ENCODE peak calls at places on chromosomes 4 and X, in eight cellular contexts. T is SK-N-SH, N is HepG2, J is fibroblast of lung, S is neuronal stem cell, K is PC-3, F is mammary epithelial cell, G is MM.1S. R is an unnamed sample. For H3K36me3, the result is how much of the 10 kb centered on the place peaks cover.

GRCh38 chrX:65926095-65927019 is 113.5 kb downstream of the VSIG4 start:
- DNase-seq in N (no peak), K (no peak), J (no peak), G (peak), T (no peak), S (no peak), F (no peak), R (peak)

GRCh38 chr4:65865489-65865888 is 195.2 kb upstream of the EPHA5 start:
- DNase-seq in S (no peak), J (no peak), G (no peak), N (peak), T (peak), F (peak), K (peak), R (no peak)

GRCh38 chrX:17635231-17635630 is 102.1 kb upstream of the SCML1 start:
- DNase-seq in J (peak), N (no peak), G (no peak), T (no peak), F (no peak), S (peak), K (no peak), R (no peak)

GRCh38 chrX:131305926-131306325 is 16.8 kb upstream of the IGSF1 start:
- DNase-seq in S (no peak), J (no peak), T (no peak), G (peak), F (no peak), K (no peak), N (no peak), R (no peak)

GRCh38 chr4:144288011-144288903 is 147.7 kb upstream of the GYPA start:
- DNase-seq in F (no peak), N (no peak), S (no peak), K (no peak), J (no peak), G (no peak), T (no peak), R (no peak)

GRCh38 chrX:100979881-100980607 is 10.5 kb downstream of the ARL13A start:
- DNase-seq in S (no peak), K (peak), N (peak), F (peak), T (no peak), G (no peak), J (no peak), R (no peak)

GRCh38 chrX:136954930-136955329 is 74.4 kb upstream of the RBMX start:
- DNase-seq in T (peak), S (no peak), N (peak), F (peak), G (peak), J (peak), K (peak), R (no peak)

GRCh38 chr4:95066011-95066410 is 308.3 kb downstream of the BMPR1B start:
- DNase-seq in S (no peak), N (no peak), F (peak), K (no peak), T (no peak), G (no peak), J (no peak), R (peak)

GRCh38 chrX:111854778-111855490 is 21.0 kb upstream of the TRPC5OS start:
- DNase-seq in K (no peak), G (no peak), J (no peak), T (peak), F (peak), S (no peak), N (no peak), R (no peak)

GRCh38 chr4:2503809-2504208 is 32.6 kb upstream of the FAM193A start:
- DNase-seq in N (no peak), G (no peak), S (no peak), K (no peak), F (no peak), T (no peak), J (no peak), R (no peak)
- H3K36me3 ChIP-seq in N (under half), G (under half), S (half or more), K (under half), F (under half), T (half or more), J (under half), R (half or more)

GRCh38 chrX:52261125-52261462 is 76.4 kb downstream of the MAGED4 start:
- DNase-seq in S (no peak), F (no peak), T (no peak), G (no peak), K (no peak), N (no peak), J (no peak), R (no peak)
- H3K9ac ChIP-seq in S (no peak), F (no peak), T (no peak), G (peak), K (peak), N (no peak), J (no peak), R (peak)

DNA sequence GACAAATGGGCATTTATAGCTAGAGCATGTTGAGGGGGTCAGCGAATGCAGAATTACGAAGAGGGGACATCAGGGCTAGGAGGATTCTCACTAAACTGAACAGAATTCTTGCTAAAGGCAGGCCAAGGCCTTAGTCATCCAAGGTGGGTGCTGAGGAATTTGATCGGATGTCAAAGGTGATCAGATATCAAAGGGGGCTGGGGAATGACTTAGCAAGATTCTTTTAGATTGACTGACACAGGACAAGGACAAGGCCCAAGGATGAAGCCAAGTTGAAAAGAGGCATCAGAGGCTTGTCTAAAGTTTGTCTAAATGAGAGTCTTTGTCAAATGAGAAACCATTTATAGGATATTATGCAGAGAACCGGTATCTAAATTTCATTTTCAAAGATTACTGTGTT is 9.7 kb downstream of the TMEM184C start:
- DNase-seq in J (no peak), K (no peak), T (no peak), F (no peak), N (no peak), S (no peak), G (no peak), R (no peak)
- H3K36me3 ChIP-seq in J (under half), K (under half), T (half or more), F (under half), N (under half), S (half or more), G (under half), R (half or more)

GRCh38 chr4:41460641-41461040 is 77.3 kb upstream of the LIMCH1 start:
- DNase-seq in S (no peak), G (no peak), F (no peak), J (no peak), K (no peak), T (no peak), N (no peak), R (no peak)

GRCh38 chr4:41468122-41468521 is 69.8 kb upstream of the LIMCH1 start:
- DNase-seq in F (no peak), S (no peak), J (no peak), K (no peak), N (no peak), T (no peak), G (no peak), R (no peak)

GRCh38 chr4:41471126-41471665 is 66.8 kb upstream of the LIMCH1 start:
- DNase-seq in J (no peak), N (no peak), S (no peak), F (no peak), K (no peak), T (no peak), G (no peak), R (no peak)

GRCh38 chr4:41466249-41466648 is 71.7 kb upstream of the LIMCH1 start:
- DNase-seq in F (no peak), J (no peak), S (no peak), K (no peak), T (peak), N (no peak), G (no peak), R (no peak)

DNA sequence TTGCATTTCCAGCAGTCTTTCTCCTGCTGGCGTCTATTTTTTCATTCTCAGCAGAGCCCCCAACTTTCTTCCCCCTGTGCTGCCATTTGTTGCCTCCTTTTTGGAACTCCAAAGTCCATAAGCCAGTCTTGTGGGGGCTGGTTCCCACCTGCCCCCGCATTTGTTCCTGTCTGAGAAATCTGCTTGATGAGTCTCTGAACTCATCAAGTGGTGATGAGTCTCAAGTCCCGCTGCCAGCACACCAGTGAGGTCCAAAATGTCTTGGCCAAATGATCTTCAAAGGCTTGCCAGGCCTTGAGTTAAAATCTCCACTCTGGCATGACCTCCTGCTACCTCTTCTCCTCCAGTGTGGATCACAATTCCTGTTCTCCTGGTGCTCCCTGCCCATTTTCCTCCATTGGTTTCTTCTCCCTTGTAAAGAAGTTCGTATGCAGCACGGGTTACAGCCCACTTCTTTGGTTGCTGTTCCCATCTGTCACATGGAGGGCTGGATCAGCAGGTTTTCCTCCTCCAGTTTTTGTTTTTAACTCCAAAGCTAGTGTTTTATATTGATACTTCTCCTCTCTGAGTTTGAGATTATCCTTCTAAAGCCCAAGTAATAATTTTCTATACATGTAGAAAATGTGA is 72.7 kb upstream of the LIMCH1 start:
- DNase-seq in S (no peak), N (no peak), F (no peak), J (no peak), G (no peak), K (no peak), T (no peak), R (no peak)
- H3K9ac ChIP-seq in S (no peak), N (no peak), F (no peak), J (no peak), G (no peak), K (no peak), T (no peak), R (no peak)

DNA sequence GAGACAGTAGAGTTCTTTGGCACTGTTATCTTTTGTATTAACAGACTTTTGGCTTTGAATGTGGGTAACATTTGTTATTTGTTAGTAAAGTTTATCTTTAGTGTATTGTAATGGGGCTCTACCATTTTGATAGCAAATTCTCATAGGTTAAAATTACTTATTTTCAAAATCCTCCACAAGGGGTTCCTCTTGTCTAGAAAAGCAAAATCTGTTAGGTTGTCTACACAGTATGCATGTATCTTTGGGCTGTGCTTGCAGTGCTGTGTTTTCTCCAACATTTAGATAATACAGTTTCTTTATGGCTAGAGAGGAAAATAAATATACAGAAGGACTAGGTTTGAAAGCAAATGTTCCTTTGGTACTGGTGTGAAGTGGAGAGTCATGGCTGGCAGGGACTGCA is 40.2 kb downstream of the POLR2B start:
- DNase-seq in S (no peak), T (no peak), G (no peak), K (no peak), J (peak), F (no peak), N (no peak), R (no peak)
- H3K36me3 ChIP-seq in S (half or more), T (half or more), G (under half), K (half or more), J (under half), F (under half), N (under half), R (half or more)

DNA sequence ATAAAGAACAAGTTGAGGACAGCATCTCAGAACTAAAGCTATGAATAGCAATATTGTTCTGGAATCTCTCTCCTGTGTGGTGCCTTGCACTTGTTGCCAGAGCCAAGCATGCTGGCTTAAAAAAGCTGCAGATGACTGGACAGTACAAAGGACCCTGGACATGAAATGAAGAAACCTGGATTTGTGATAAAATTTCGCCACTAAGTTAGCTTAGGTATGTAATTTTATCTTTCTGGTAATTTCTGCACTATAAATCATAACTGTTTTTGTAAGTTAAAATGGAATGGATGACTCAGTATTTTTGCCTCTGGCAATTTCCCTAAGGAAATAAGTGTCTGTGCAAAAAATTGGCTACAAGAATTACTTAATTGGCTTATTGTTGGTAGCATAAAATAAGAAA is 317.2 kb downstream of the CAMK2D start:
- DNase-seq in G (no peak), S (no peak), K (peak), J (peak), T (no peak), F (peak), N (no peak), R (no peak)
- H3K9ac ChIP-seq in G (no peak), S (no peak), K (peak), J (no peak), T (peak), F (no peak), N (no peak), R (no peak)

DNA sequence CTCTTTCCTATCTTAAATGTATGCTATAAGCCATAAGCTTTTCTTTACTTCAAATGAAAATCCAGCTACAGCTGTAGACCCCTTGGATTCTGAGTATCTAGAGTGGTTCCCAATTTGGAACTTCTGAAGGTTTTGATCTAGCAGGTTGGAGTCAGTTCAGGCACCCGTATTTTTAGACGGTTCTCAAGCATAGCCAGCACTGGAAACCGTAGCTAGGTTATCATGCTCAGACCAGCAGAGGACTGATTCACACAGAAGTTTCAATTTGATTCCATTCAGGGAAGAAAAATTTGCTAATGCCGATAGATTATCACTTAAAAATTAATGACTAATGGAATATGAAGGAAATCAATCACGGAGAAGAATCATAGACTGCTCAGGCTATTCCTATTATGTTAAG is 11.2 kb downstream of the PPAT start:
- DNase-seq in F (no peak), K (no peak), G (no peak), S (no peak), N (no peak), J (no peak), T (no peak), R (no peak)
- H3K36me3 ChIP-seq in F (under half), K (under half), G (under half), S (under half), N (under half), J (under half), T (under half), R (under half)

R was measured in DND-41.